ENCODE peak calls at places on chromosomes 5 and 9, in five cellular contexts. O is MM.1S, E is WERI-Rb-1, R is mammary epithelial cell, B is left ventricle myocardium inferior. G is an unnamed sample.

GRCh38 chr5:8060235-8061139 is 191.5 kb downstream of the MTRR start:
- DNase-seq in O (no peak), R (no peak), E (no peak), B (no peak), G (no peak)

GRCh38 chr5:40909723-40910122 is 426 bp downstream of the C7 start:
- DNase-seq in O (no peak), B (no peak), E (no peak), R (no peak), G (no peak)

GRCh38 chr9:84373975-84374374 is 33.4 kb upstream of the SLC28A3 start:
- DNase-seq in R (no peak), E (no peak), B (no peak), O (no peak), G (no peak)

GRCh38 chr5:139492700-139493192 is 10.2 kb upstream of the STING1 start:
- DNase-seq in E (no peak), B (no peak), O (no peak), R (peak; percentile 52), G (no peak)

GRCh38 chr9:94948567-94949235 is 222.2 kb downstream of the AOPEP start:
- DNase-seq in R (peak; percentile 56), O (no peak), E (no peak), B (no peak), G (no peak)

GRCh38 chr9:37217141-37217540 is 96.8 kb downstream of the ZCCHC7 start:
- DNase-seq in R (no peak), O (no peak), E (no peak), B (no peak), G (no peak)

GRCh38 chr5:73155541-73156222 is 17.3 kb upstream of the TMEM174 start:
- DNase-seq in E (no peak), B (no peak), R (no peak), O (no peak), G (no peak)

GRCh38 chr5:125575561-125576504 is 829.4 kb upstream of the ZNF608 start:
- DNase-seq in O (no peak), E (peak; percentile 89), R (no peak), B (no peak), G (no peak)

GRCh38 chr5:154723740-154724505 is 31.3 kb upstream of the LARP1 start:
- DNase-seq in B (no peak), O (no peak), R (no peak), E (no peak), G (no peak)
- TF ChIP-seq CTCF in B (no peak), O (no peak), R (no peak), E (no peak), G (no peak)

DNA sequence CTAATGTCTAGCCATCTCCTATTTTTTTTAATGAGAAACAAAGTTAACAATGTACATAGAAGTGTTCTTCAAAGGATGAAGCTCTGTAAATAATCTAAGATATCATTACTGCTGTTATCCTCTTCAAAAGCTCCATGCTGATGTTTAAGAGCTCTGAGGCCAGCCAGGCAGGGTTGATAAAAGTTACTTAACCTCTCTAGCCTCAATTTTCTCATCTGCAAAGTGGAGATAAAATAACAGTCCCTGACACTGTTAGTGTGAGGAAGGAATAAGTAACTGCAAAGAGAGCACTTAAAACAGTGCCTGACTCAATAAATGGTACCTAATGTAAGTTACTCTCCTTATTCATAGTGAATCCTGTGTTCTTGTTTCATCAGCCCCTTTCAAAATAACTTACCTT is 60.1 kb downstream of the LHFPL2 start:
- DNase-seq in B (no peak), R (no peak), E (no peak), O (no peak), G (no peak)
- H3K27ac ChIP-seq in B (peak overlapping the region; percentile 32), R (no peak overlapping the region), E (peak overlapping the region; percentile 70), O (no peak overlapping the region), G (no peak overlapping the region)

DNA sequence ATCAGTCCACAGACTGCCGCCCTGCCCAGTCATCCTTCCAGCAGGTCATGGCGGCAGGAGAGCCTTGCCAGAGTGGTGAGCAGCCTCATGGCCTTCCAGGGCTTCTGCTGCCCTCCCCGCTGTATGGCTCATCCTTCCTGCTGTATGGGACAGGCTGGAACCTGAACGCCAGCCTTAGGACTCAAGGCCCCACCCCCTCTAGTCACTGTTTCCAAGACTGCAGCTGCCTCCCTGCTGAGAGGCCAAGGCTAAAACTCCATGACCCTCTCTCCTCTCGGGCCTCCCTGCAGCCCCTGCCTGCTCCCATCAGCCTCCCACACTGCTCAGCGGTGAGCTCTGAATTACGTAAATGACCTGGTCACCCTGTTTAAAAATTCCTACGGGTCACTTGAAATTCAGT is 227.5 kb downstream of the AGTPBP1 start:
- DNase-seq in B (no peak), R (peak; percentile 75), O (no peak), E (no peak), G (peak; percentile 80)
- TF ChIP-seq CTCF in B (no peak), R (no peak), O (no peak), E (no peak), G (no peak)

DNA sequence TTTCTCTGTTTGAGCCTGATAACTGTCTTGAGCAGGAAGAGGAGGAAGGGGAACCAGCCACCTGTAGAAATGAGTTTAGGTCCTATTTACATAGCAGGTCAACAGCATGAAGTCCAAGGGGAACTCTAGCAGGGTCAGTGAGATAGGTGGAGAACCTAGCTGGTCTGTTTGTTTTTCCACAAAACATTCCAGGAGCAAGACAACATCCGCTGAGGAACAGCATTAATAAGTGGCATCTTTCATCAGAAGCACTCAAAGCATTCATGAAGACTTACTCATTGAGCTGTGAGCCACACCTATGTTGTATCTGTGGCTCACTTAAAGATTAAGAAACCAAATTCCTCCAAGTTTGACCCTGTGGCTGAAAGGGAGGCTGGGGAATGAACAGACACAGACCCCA is 115.9 kb downstream of the ACTBL2 start:
- DNase-seq in E (no peak), O (no peak), B (no peak), R (peak; percentile 67), G (peak; percentile 91)
- H3K27ac ChIP-seq in E (no peak overlapping the region), O (no peak overlapping the region), B (no peak overlapping the region), R (peak overlapping the region; percentile 53), G (no peak overlapping the region)

GRCh38 chr5:79929095-79929494 is 62.0 kb downstream of the MTX3 start:
- DNase-seq in E (no peak), R (no peak), O (no peak), B (no peak), G (no peak)

GRCh38 chr5:79923431-79923830 is 67.6 kb downstream of the MTX3 start:
- DNase-seq in R (no peak), O (no peak), B (no peak), E (no peak), G (no peak)

GRCh38 chr5:79922626-79923025 is 68.4 kb downstream of the MTX3 start:
- DNase-seq in O (no peak), R (no peak), B (no peak), E (no peak), G (no peak)

DNA sequence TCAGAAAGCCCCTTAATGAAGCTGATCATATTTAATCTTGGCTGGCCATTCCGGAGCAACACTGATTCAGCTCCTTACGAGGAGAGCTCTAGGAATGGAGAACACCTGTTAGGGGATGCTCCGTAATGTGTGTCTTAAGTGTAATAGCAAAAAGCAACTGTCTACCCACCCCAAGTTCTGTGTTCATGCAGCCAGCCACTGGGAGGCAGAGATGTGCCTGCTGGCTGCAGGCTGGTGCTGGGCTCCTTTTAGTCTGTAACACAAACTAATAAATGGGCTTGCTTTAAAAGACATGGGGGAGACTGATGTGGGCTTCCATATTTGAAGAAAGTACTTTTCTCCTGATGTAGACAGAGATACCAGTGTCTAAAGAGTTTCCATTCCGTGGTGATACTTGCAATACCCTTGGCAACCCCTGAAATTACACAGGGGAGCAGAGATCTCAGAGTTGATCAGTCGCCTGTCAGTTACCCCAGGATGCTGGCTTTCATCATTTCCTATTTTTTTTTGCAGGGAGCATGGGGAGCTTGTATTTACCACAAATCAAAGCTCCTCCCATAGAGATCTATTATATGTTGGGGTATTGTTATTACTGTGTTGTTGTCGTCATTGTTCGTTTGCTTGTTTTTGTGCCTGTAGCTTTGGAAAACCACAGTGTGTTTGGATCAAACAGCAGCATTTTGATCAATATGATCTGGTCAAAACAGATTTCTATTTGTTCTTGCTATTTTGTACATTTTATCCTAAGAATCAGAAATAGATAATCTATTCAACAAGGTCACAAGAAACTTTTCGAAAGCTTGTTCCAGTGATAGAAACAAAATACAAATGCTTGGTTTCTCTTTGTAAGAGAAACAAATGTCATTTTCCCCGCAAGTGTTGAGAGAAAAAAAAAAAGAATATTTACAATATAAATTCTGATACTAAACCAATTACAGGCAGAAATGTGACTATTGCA is 65.8 kb downstream of the MTX3 start:
- DNase-seq in O (peak; percentile 17), E (peak; percentile 64), R (no peak), B (no peak), G (no peak)
- TF ChIP-seq CTCF in O (peak; percentile 38), E (peak; percentile 84), R (peak; percentile 38), B (peak; percentile 18), G (no peak)

GRCh38 chr9:129402931-129403742 is 217.8 kb downstream of the C9orf50 start:
- DNase-seq in E (no peak), B (no peak), R (no peak), O (no peak), G (no peak)
- H3K27ac ChIP-seq in E (no peak overlapping the region), B (peak overlapping the region; percentile 78), R (no peak overlapping the region), O (no peak overlapping the region), G (no peak overlapping the region)

GRCh38 chr5:90135979-90136378 is 273.6 kb downstream of the CETN3 start:
- DNase-seq in R (no peak), E (peak; percentile 41), O (no peak), B (no peak), G (no peak)
- TF ChIP-seq CTCF in R (peak; percentile 7), E (peak; percentile 86), O (peak; percentile 22), B (no peak), G (no peak)